ENCODE peak calls at places on chromosomes 13 and 19, in eight cellular contexts. One of them, this sample, is unnamed.
A peak's percentile ranks its signal among the peaks of the same experiment; 100 is the strongest.

GRCh38 chr13:44155422-44156293 is 218.0 kb upstream of the SERP2 start:
- DNase-seq in stimulated activated CD8-positive, alpha-beta memory T cell treated with anti-CD3 and anti-CD28 coated beads, Interleukin-4, amount 100 ng/mL, for 24 hours: no peak
- DNase-seq in endothelial cell: no peak
- DNase-seq in neuronal stem cell: no peak
- DNase-seq in NCI-H2171 treated with DMSO at 0.1 percent for 48 hours: peak; percentile 52
- DNase-seq in GM12865: no peak
- DNase-seq in stimulated activated CD4-positive, alpha-beta T cell treated with anti-CD3 and anti-CD28 coated beads, Interleukin-1b, Interleukin-23, amount 100 ng/mL, for 1 hour: no peak
- DNase-seq in NCI-H1092: no peak
- DNase-seq in this sample: peak; percentile 55

GRCh38 chr13:77719128-77719527 is 21.6 kb downstream of the SLAIN1 start:
- DNase-seq in stimulated activated CD8-positive, alpha-beta memory T cell treated with anti-CD3 and anti-CD28 coated beads, Interleukin-4, amount 100 ng/mL, for 24 hours: no peak
- DNase-seq in endothelial cell: no peak
- DNase-seq in neuronal stem cell: no peak
- DNase-seq in NCI-H2171 treated with DMSO at 0.1 percent for 48 hours: no peak
- DNase-seq in GM12865: peak; percentile 13
- DNase-seq in stimulated activated CD4-positive, alpha-beta T cell treated with anti-CD3 and anti-CD28 coated beads, Interleukin-1b, Interleukin-23, amount 100 ng/mL, for 1 hour: no peak
- DNase-seq in NCI-H1092: no peak
- DNase-seq in this sample: no peak

GRCh38 chr13:92681239-92681638 is 545.4 kb upstream of the GPC6 start:
- DNase-seq in stimulated activated CD8-positive, alpha-beta memory T cell treated with anti-CD3 and anti-CD28 coated beads, Interleukin-4, amount 100 ng/mL, for 24 hours: no peak
- DNase-seq in endothelial cell: no peak
- DNase-seq in neuronal stem cell: no peak
- DNase-seq in NCI-H2171 treated with DMSO at 0.1 percent for 48 hours: no peak
- DNase-seq in GM12865: no peak
- DNase-seq in stimulated activated CD4-positive, alpha-beta T cell treated with anti-CD3 and anti-CD28 coated beads, Interleukin-1b, Interleukin-23, amount 100 ng/mL, for 1 hour: no peak
- DNase-seq in NCI-H1092: no peak
- DNase-seq in this sample: no peak

GRCh38 chr19:13744179-13744578 is 20.1 kb upstream of the MRI1 start:
- DNase-seq in stimulated activated CD8-positive, alpha-beta memory T cell treated with anti-CD3 and anti-CD28 coated beads, Interleukin-4, amount 100 ng/mL, for 24 hours: no peak
- DNase-seq in endothelial cell: no peak
- DNase-seq in neuronal stem cell: no peak
- DNase-seq in NCI-H2171 treated with DMSO at 0.1 percent for 48 hours: no peak
- DNase-seq in GM12865: no peak
- DNase-seq in stimulated activated CD4-positive, alpha-beta T cell treated with anti-CD3 and anti-CD28 coated beads, Interleukin-1b, Interleukin-23, amount 100 ng/mL, for 1 hour: no peak
- DNase-seq in NCI-H1092: no peak
- DNase-seq in this sample: no peak

GRCh38 chr19:51614789-51615188 is 15.4 kb downstream of the SIGLEC5 start:
- DNase-seq in stimulated activated CD8-positive, alpha-beta memory T cell treated with anti-CD3 and anti-CD28 coated beads, Interleukin-4, amount 100 ng/mL, for 24 hours: no peak
- DNase-seq in endothelial cell: no peak
- DNase-seq in neuronal stem cell: no peak
- DNase-seq in NCI-H2171 treated with DMSO at 0.1 percent for 48 hours: no peak
- DNase-seq in GM12865: no peak
- DNase-seq in stimulated activated CD4-positive, alpha-beta T cell treated with anti-CD3 and anti-CD28 coated beads, Interleukin-1b, Interleukin-23, amount 100 ng/mL, for 1 hour: no peak
- DNase-seq in NCI-H1092: no peak
- DNase-seq in this sample: no peak

GRCh38 chr19:38617764-38618589 is at the start of gene MAP4K1:
- DNase-seq in stimulated activated CD8-positive, alpha-beta memory T cell treated with anti-CD3 and anti-CD28 coated beads, Interleukin-4, amount 100 ng/mL, for 24 hours: peak; percentile 65
- DNase-seq in endothelial cell: no peak
- DNase-seq in neuronal stem cell: no peak
- DNase-seq in NCI-H2171 treated with DMSO at 0.1 percent for 48 hours: peak; percentile 83
- DNase-seq in GM12865: peak; percentile 96
- DNase-seq in stimulated activated CD4-positive, alpha-beta T cell treated with anti-CD3 and anti-CD28 coated beads, Interleukin-1b, Interleukin-23, amount 100 ng/mL, for 1 hour: no peak
- DNase-seq in NCI-H1092: no peak
- DNase-seq in this sample: peak; percentile 78

GRCh38 chr13:66886248-66886647 is 343.9 kb downstream of the PCDH9 start:
- DNase-seq in stimulated activated CD8-positive, alpha-beta memory T cell treated with anti-CD3 and anti-CD28 coated beads, Interleukin-4, amount 100 ng/mL, for 24 hours: no peak
- DNase-seq in endothelial cell: no peak
- DNase-seq in neuronal stem cell: no peak
- DNase-seq in NCI-H2171 treated with DMSO at 0.1 percent for 48 hours: peak; percentile 37
- DNase-seq in GM12865: no peak
- DNase-seq in stimulated activated CD4-positive, alpha-beta T cell treated with anti-CD3 and anti-CD28 coated beads, Interleukin-1b, Interleukin-23, amount 100 ng/mL, for 1 hour: no peak
- DNase-seq in NCI-H1092: peak; percentile 56
- DNase-seq in this sample: no peak

GRCh38 chr19:30385174-30385573 is 13.0 kb downstream of the ZNF536 start:
- DNase-seq in stimulated activated CD8-positive, alpha-beta memory T cell treated with anti-CD3 and anti-CD28 coated beads, Interleukin-4, amount 100 ng/mL, for 24 hours: no peak
- DNase-seq in endothelial cell: no peak
- DNase-seq in neuronal stem cell: no peak
- DNase-seq in NCI-H2171 treated with DMSO at 0.1 percent for 48 hours: no peak
- DNase-seq in GM12865: no peak
- DNase-seq in stimulated activated CD4-positive, alpha-beta T cell treated with anti-CD3 and anti-CD28 coated beads, Interleukin-1b, Interleukin-23, amount 100 ng/mL, for 1 hour: no peak
- DNase-seq in NCI-H1092: no peak
- DNase-seq in this sample: no peak

GRCh38 chr19:54415208-54415900 is at the start of gene TTYH1:
- DNase-seq in stimulated activated CD8-positive, alpha-beta memory T cell treated with anti-CD3 and anti-CD28 coated beads, Interleukin-4, amount 100 ng/mL, for 24 hours: peak; percentile 28
- DNase-seq in endothelial cell: peak; percentile 44
- DNase-seq in neuronal stem cell: no peak
- DNase-seq in NCI-H2171 treated with DMSO at 0.1 percent for 48 hours: no peak
- DNase-seq in GM12865: no peak
- DNase-seq in stimulated activated CD4-positive, alpha-beta T cell treated with anti-CD3 and anti-CD28 coated beads, Interleukin-1b, Interleukin-23, amount 100 ng/mL, for 1 hour: no peak
- DNase-seq in NCI-H1092: no peak
- DNase-seq in this sample: no peak